ENCODE peak calls at places on chromosomes 16 and 17, in four cellular contexts. T is Caki2, H is immature natural killer cell, W is GM23248. C is an unnamed sample.

GRCh38 chr17:60098578-60098977 is 19.9 kb upstream of the HEATR6 start:
- DNase-seq in T (no peak), H (no peak), W (no peak), C (no peak)

GRCh38 chr17:7707858-7708750 is 3.1 kb downstream of the EFNB3 start:
- DNase-seq in T (no peak), H (no peak), W (no peak), C (no peak)

GRCh38 chr16:49436181-49436580 is 62.6 kb downstream of the C16orf78 start:
- DNase-seq in T (no peak), H (no peak), W (no peak), C (no peak)

GRCh38 chr16:55367796-55368195 is 43.8 kb downstream of the IRX6 start:
- DNase-seq in T (no peak), H (no peak), W (peak), C (no peak)

GRCh38 chr17:28008526-28008925 is 34.0 kb upstream of the NLK start:
- DNase-seq in T (peak), H (no peak), W (peak), C (peak)

GRCh38 chr17:65771704-65772103 is 210.3 kb upstream of the AXIN2 start:
- DNase-seq in T (no peak), H (no peak), W (no peak), C (no peak)

GRCh38 chr16:58230259-58230658 is 32.4 kb upstream of the CSNK2A2 start:
- DNase-seq in T (no peak), H (no peak), W (no peak), C (no peak)

GRCh38 chr17:2547176-2547575 is 35.5 kb upstream of the METTL16 start:
- DNase-seq in T (no peak), H (no peak), W (peak), C (no peak)

GRCh38 chr17:39782481-39782880 is 44.7 kb downstream of the GRB7 start:
- DNase-seq in T (no peak), H (no peak), W (no peak), C (no peak)

GRCh38 chr17:7440823-7441174 is 1.5 kb downstream of the FGF11 start:
- DNase-seq in T (no peak), H (no peak), W (peak), C (no peak)

C was measured in SW480.